ENCODE peak calls at places on chromosome 1, in eight cellular contexts. M is HFF-Myc; T is HFFc6; J is NAMALWA; B is activated CD8-positive, alpha-beta memory T cell treated with anti-CD3 and anti-CD28 coated beads, Interleukin-2, amount 50 U/mL, for 4 hours; C is NCI-H1417; U is heart right ventricle; Z is activated naive CD4-positive, alpha-beta T cell. O is an unnamed sample.
A peak's percentile ranks its signal among the peaks of the same experiment; 100 is the strongest.

GRCh38 chr1:116852910-116853309 is 56.8 kb upstream of the PTGFRN start:
- DNase-seq in M (no peak), T (peak; percentile 34), J (no peak), B (no peak), C (peak; percentile 50), U (no peak), Z (no peak), O (no peak)

GRCh38 chr1:203117611-203118575 is 9.6 kb upstream of the ADORA1 start:
- DNase-seq in M (no peak), T (peak; percentile 45), J (peak; percentile 44), B (no peak), C (peak; percentile 67), U (peak; percentile 81), Z (no peak), O (no peak)

GRCh38 chr1:29752141-29752540 is 515.8 kb downstream of the PTPRU start:
- DNase-seq in M (no peak), T (no peak), J (no peak), B (no peak), C (no peak), U (no peak), Z (no peak), O (no peak)

GRCh38 chr1:101136739-101137138 is 100.1 kb upstream of the S1PR1 start:
- DNase-seq in M (no peak), T (no peak), J (peak; percentile 42), B (no peak), C (no peak), U (no peak), Z (no peak), O (no peak)

GRCh38 chr1:160830321-160831153 is 32.1 kb downstream of the CD244 start:
- DNase-seq in M (no peak), T (peak; percentile 41), J (peak; percentile 93), B (peak; percentile 80), C (peak; percentile 44), U (peak; percentile 39), Z (peak; percentile 81), O (no peak)

GRCh38 chr1:234963180-234963903 is 165.3 kb downstream of the TOMM20 start:
- DNase-seq in M (peak; percentile 72), T (peak; percentile 85), J (peak; percentile 94), B (peak; percentile 87), C (no peak), U (peak; percentile 76), Z (peak; percentile 58), O (peak; percentile 87)

GRCh38 chr1:187638733-187639132 is 810.0 kb downstream of the PLA2G4A start:
- DNase-seq in M (no peak), T (no peak), J (no peak), B (no peak), C (no peak), U (no peak), Z (no peak), O (no peak)

GRCh38 chr1:41799723-41800122 is 119.0 kb downstream of the HIVEP3 start:
- DNase-seq in M (no peak), T (peak; percentile 15), J (no peak), B (no peak), C (no peak), U (no peak), Z (no peak), O (no peak)

GRCh38 chr1:26626994-26627393 is 68.8 kb upstream of the ARID1A start:
- DNase-seq in M (no peak), T (peak; percentile 17), J (no peak), B (no peak), C (no peak), U (no peak), Z (no peak), O (no peak)

GRCh38 chr1:193552274-193552673 is 365.9 kb upstream of the B3GALT2 start:
- DNase-seq in M (no peak), T (no peak), J (no peak), B (no peak), C (no peak), U (no peak), Z (no peak), O (no peak)

GRCh38 chr1:224616761-224617409 is 768 bp downstream of the CNIH3 start:
- DNase-seq in M (no peak), T (no peak), J (no peak), B (no peak), C (no peak), U (no peak), Z (no peak), O (no peak)

GRCh38 chr1:10647414-10648170 is 148.9 kb downstream of the CASZ1 start:
- DNase-seq in M (no peak), T (no peak), J (no peak), B (no peak), C (no peak), U (no peak), Z (no peak), O (no peak)

GRCh38 chr1:71080782-71081696 is at the start of gene ZRANB2:
- DNase-seq in M (peak; percentile 89), T (peak; percentile 92), J (peak; percentile 98), B (peak; percentile 87), C (peak; percentile 98), U (peak; percentile 88), Z (peak; percentile 87), O (peak; percentile 84)

GRCh38 chr1:47529520-47530098 is 91.8 kb downstream of the FOXD2 start:
- DNase-seq in M (no peak), T (no peak), J (peak; percentile 19), B (no peak), C (no peak), U (no peak), Z (no peak), O (no peak)

GRCh38 chr1:54934869-54935268 is 45.6 kb upstream of the TMEM61 start:
- DNase-seq in M (peak; percentile 85), T (peak; percentile 88), J (no peak), B (no peak), C (no peak), U (no peak), Z (no peak), O (peak; percentile 94)

GRCh38 chr1:115314765-115315164 is 23.3 kb downstream of the NGF start:
- DNase-seq in M (no peak), T (peak; percentile 73), J (no peak), B (no peak), C (no peak), U (no peak), Z (no peak), O (no peak)

GRCh38 chr1:24535021-24535424 is 20.9 kb upstream of the NCMAP start:
- DNase-seq in M (no peak), T (no peak), J (peak; percentile 76), B (peak; percentile 68), C (no peak), U (no peak), Z (peak; percentile 54), O (no peak)

GRCh38 chr1:236060286-236060685 is 4.6 kb downstream of the NID1 start:
- DNase-seq in M (no peak), T (no peak), J (no peak), B (no peak), C (no peak), U (no peak), Z (no peak), O (no peak)

GRCh38 chr1:113247805-113248204 is 142.5 kb upstream of the MAGI3 start:
- DNase-seq in M (no peak), T (no peak), J (no peak), B (no peak), C (no peak), U (no peak), Z (no peak), O (no peak)

GRCh38 chr1:110155878-110156522 is 5.7 kb downstream of the SLC6A17 start:
- DNase-seq in M (peak; percentile 35), T (peak; percentile 27), J (peak; percentile 24), B (peak; percentile 37), C (no peak), U (peak; percentile 73), Z (peak; percentile 25), O (no peak)

GRCh38 chr1:67227196-67227595 is 60.9 kb downstream of the IL23R start:
- DNase-seq in M (no peak), T (no peak), J (no peak), B (no peak), C (no peak), U (no peak), Z (no peak), O (no peak)

GRCh38 chr1:227845115-227845389 is 29.6 kb downstream of the PRSS38 start:
- DNase-seq in M (no peak), T (no peak), J (no peak), B (no peak), C (no peak), U (no peak), Z (no peak), O (no peak)

GRCh38 chr1:40161125-40161887 is at the start of gene RLF:
- DNase-seq in M (peak; percentile 74), T (peak; percentile 92), J (peak; percentile 97), B (peak; percentile 97), C (peak; percentile 96), U (peak; percentile 94), Z (peak; percentile 92), O (peak; percentile 68)

O was measured in AG09309.